ENCODE peak calls at places on chromosomes 16 and 17, in seven cellular contexts. F, P, J, Y, D, Q and T are unnamed samples.

GRCh38 chr17:59842901-59843652 is 49.7 kb downstream of the TUBD1 start:
- DNase-seq in F (peak; percentile 25), P (peak; percentile 96), J (peak; percentile 96), Y (no peak), D (no peak), Q (peak; percentile 80), T (no peak)

GRCh38 chr17:81480140-81480917 is 32.3 kb downstream of the ACTG1 start:
- DNase-seq in F (peak; percentile 54), P (no peak), J (no peak), Y (no peak), D (no peak), Q (no peak), T (no peak)

GRCh38 chr16:21075252-21075651 is 75.4 kb downstream of the DNAH3 start:
- DNase-seq in F (no peak), P (no peak), J (no peak), Y (no peak), D (no peak), Q (no peak), T (no peak)

GRCh38 chr16:12257926-12258561 is 281.5 kb downstream of the SNX29 start:
- DNase-seq in F (no peak), P (no peak), J (peak; percentile 95), Y (no peak), D (no peak), Q (no peak), T (peak; percentile 69)

GRCh38 chr16:85398050-85398451 is 215.1 kb upstream of the GSE1 start:
- DNase-seq in F (no peak), P (no peak), J (no peak), Y (no peak), D (no peak), Q (no peak), T (no peak)

GRCh38 chr17:2058521-2059124 is 3.7 kb downstream of the HIC1 start:
- DNase-seq in F (no peak), P (no peak), J (no peak), Y (no peak), D (no peak), Q (no peak), T (no peak)

GRCh38 chr16:85762970-85763369 is 12.1 kb upstream of the C16orf74 start:
- DNase-seq in F (no peak), P (no peak), J (no peak), Y (no peak), D (no peak), Q (no peak), T (no peak)

GRCh38 chr17:47694018-47694817 is at the start of gene TBKBP1:
- DNase-seq in F (peak; percentile 81), P (no peak), J (peak; percentile 41), Y (peak; percentile 63), D (peak; percentile 99), Q (no peak), T (peak; percentile 30)

GRCh38 chr16:25988089-25988488 is 296.3 kb downstream of the HS3ST4 start:
- DNase-seq in F (no peak), P (no peak), J (no peak), Y (no peak), D (no peak), Q (no peak), T (no peak)

GRCh38 chr16:9374076-9374475 is 282.6 kb downstream of the HAPSTR1 start:
- DNase-seq in F (no peak), P (no peak), J (no peak), Y (no peak), D (no peak), Q (no peak), T (no peak)

GRCh38 chr16:84043486-84044107 is 1.0 kb upstream of the SLC38A8 start:
- DNase-seq in F (peak; percentile 79), P (no peak), J (peak; percentile 81), Y (no peak), D (peak; percentile 58), Q (no peak), T (no peak)

GRCh38 chr17:41792835-41793748 is 6.6 kb upstream of the JUP start:
- DNase-seq in F (peak; percentile 81), P (peak; percentile 79), J (peak; percentile 68), Y (no peak), D (peak; percentile 19), Q (no peak), T (peak; percentile 95)

GRCh38 chr17:4950757-4951204 is at the start of gene ENO3:
- DNase-seq in F (no peak), P (no peak), J (peak; percentile 73), Y (no peak), D (peak; percentile 76), Q (no peak), T (no peak)

GRCh38 chr16:19071811-19072777 is 4.7 kb downstream of the COQ7 start:
- DNase-seq in F (peak; percentile 46), P (peak; percentile 47), J (peak; percentile 75), Y (no peak), D (peak; percentile 58), Q (no peak), T (peak; percentile 80)

GRCh38 chr16:3857189-3858013 is 23.1 kb downstream of the CREBBP start:
- DNase-seq in F (no peak), P (no peak), J (peak; percentile 89), Y (no peak), D (no peak), Q (peak; percentile 42), T (no peak)

GRCh38 chr16:55120408-55120807 is 189.7 kb downstream of the IRX5 start:
- DNase-seq in F (no peak), P (no peak), J (peak; percentile 9), Y (no peak), D (peak; percentile 50), Q (no peak), T (no peak)

GRCh38 chr16:87764600-87765472 is 950 bp downstream of the KLHDC4 start:
- DNase-seq in F (no peak), P (no peak), J (no peak), Y (no peak), D (peak; percentile 51), Q (no peak), T (no peak)

GRCh38 chr17:47987240-47987835 is 16.4 kb downstream of the CDK5RAP3 start:
- DNase-seq in F (no peak), P (no peak), J (no peak), Y (no peak), D (peak; percentile 87), Q (no peak), T (peak; percentile 55)

GRCh38 chr17:78583091-78583490 is 5.9 kb upstream of the DNAH17 start:
- DNase-seq in F (peak; percentile 36), P (peak; percentile 44), J (no peak), Y (no peak), D (peak; percentile 63), Q (no peak), T (peak; percentile 76)

GRCh38 chr17:67082110-67082509 is 37.8 kb downstream of the CACNG1 start:
- DNase-seq in F (no peak), P (no peak), J (no peak), Y (no peak), D (no peak), Q (peak; percentile 26), T (no peak)

GRCh38 chr17:73722163-73722562 is 77.9 kb upstream of the SDK2 start:
- DNase-seq in F (no peak), P (no peak), J (no peak), Y (no peak), D (peak; percentile 62), Q (no peak), T (no peak)

GRCh38 chr17:8314797-8315739 is 5.0 kb downstream of the ARHGEF15 start:
- DNase-seq in F (no peak), P (no peak), J (no peak), Y (no peak), D (peak; percentile 58), Q (no peak), T (peak; percentile 22)

GRCh38 chr16:694863-695354 is 4.7 kb upstream of the WDR24 start:
- DNase-seq in F (peak; percentile 90), P (no peak), J (no peak), Y (no peak), D (no peak), Q (no peak), T (no peak)

GRCh38 chr16:693364-693763 is 3.2 kb upstream of the WDR24 start:
- DNase-seq in F (no peak), P (no peak), J (no peak), Y (no peak), D (no peak), Q (no peak), T (no peak)

GRCh38 chr16:694187-694862 is 4.1 kb upstream of the WDR24 start:
- DNase-seq in F (peak; percentile 43), P (no peak), J (no peak), Y (no peak), D (no peak), Q (no peak), T (no peak)

GRCh38 chr16:692356-693108 is 2.3 kb upstream of the WDR24 start:
- DNase-seq in F (no peak), P (no peak), J (no peak), Y (no peak), D (no peak), Q (no peak), T (no peak)

GRCh38 chr16:693766-694165 is 3.6 kb upstream of the WDR24 start:
- DNase-seq in F (peak; percentile 42), P (no peak), J (no peak), Y (no peak), D (no peak), Q (no peak), T (no peak)
- TF ChIP-seq JUND in F (no peak), P (no peak), J (no peak), Y (no peak), D (no peak), Q (no peak), T (no peak)

GRCh38 chr16:22192261-22193133 is 13.6 kb upstream of the EEF2K start:
- DNase-seq in F (peak; percentile 58), P (no peak), J (peak; percentile 98), Y (no peak), D (no peak), Q (peak; percentile 85), T (no peak)
- TF ChIP-seq JUND in F (no peak), P (no peak), J (no peak), Y (no peak), D (no peak), Q (no peak), T (no peak)

GRCh38 chr17:79619196-79619595 is 8.3 kb upstream of the RBFOX3 start:
- DNase-seq in F (no peak), P (no peak), J (no peak), Y (no peak), D (peak; percentile 25), Q (no peak), T (no peak)
- TF ChIP-seq JUND in F (no peak), P (no peak), J (no peak), Y (no peak), D (no peak), Q (no peak), T (no peak)

DNA sequence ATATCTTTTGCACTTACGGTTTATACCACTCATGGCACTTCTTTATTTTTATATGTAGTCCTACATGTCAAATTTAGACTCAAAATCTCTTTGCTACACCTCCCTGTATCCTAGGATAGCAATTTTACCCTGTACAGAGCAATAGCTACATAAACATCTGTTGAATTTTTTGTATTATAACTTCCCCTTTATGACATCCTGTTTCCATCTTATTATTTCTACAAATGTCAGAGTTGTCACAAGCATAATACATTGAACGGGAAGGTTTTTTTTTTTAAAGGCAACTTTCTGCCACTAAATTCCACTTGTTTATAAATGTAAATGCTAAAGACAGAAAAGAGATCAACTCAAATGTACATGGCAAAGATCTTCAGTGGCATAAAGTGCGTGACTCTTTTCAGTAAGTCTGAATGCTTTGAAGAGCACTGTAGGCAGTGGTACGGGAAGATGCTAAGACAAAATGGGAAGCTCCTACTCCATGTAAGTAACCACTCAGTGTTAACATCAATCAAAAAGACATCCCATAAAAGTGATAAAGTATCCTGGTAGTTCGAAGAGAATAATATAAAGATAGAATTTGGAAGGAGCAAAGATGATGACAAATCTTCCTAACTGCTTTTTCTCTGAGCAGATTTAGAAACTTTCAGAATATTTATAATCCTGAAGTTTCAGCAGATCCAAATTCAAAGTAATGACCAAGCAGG is 26.8 kb downstream of the GNA13 start:
- DNase-seq in F (no peak), P (no peak), J (no peak), Y (no peak), D (no peak), Q (no peak), T (no peak)
- TF ChIP-seq JUND in F (no peak), P (no peak), J (no peak), Y (no peak), D (no peak), Q (no peak), T (no peak)